ENCODE peak calls at places on chromosome 12, in six cellular contexts. One of them, this sample, is unnamed.

GRCh38 chr12:110067531-110067930 is 19.2 kb upstream of the C12orf76 start:
- DNase-seq in PC-9: no peak
- DNase-seq in WERI-Rb-1: no peak
- DNase-seq in tibial nerve: no peak
- DNase-seq in AG04450: no peak
- DNase-seq in kidney: no peak
- DNase-seq in this sample: no peak

GRCh38 chr12:124693356-124693755 is 125.9 kb upstream of the NCOR2 start:
- DNase-seq in PC-9: no peak
- DNase-seq in WERI-Rb-1: no peak
- DNase-seq in tibial nerve: no peak
- DNase-seq in AG04450: no peak
- DNase-seq in kidney: peak; percentile 59
- DNase-seq in this sample: no peak

GRCh38 chr12:100823988-100824387 is 29.4 kb downstream of the ANO4 start:
- DNase-seq in PC-9: no peak
- DNase-seq in WERI-Rb-1: no peak
- DNase-seq in tibial nerve: no peak
- DNase-seq in AG04450: no peak
- DNase-seq in kidney: no peak
- DNase-seq in this sample: no peak

GRCh38 chr12:104596128-104596799 is 139.5 kb downstream of the CHST11 start:
- DNase-seq in PC-9: no peak
- DNase-seq in WERI-Rb-1: no peak
- DNase-seq in tibial nerve: peak; percentile 52
- DNase-seq in AG04450: peak; percentile 62
- DNase-seq in kidney: no peak
- DNase-seq in this sample: no peak

GRCh38 chr12:121214855-121215745 is 5.2 kb downstream of the P2RX4 start:
- DNase-seq in PC-9: peak; percentile 38
- DNase-seq in WERI-Rb-1: no peak
- DNase-seq in tibial nerve: no peak
- DNase-seq in AG04450: peak; percentile 75
- DNase-seq in kidney: peak; percentile 37
- DNase-seq in this sample: peak; percentile 80

GRCh38 chr12:81300454-81300853 is 222.6 kb downstream of the ACSS3 start:
- DNase-seq in PC-9: no peak
- DNase-seq in WERI-Rb-1: no peak
- DNase-seq in tibial nerve: no peak
- DNase-seq in AG04450: no peak
- DNase-seq in kidney: no peak
- DNase-seq in this sample: no peak

GRCh38 chr12:119802472-119802871 is 74.6 kb downstream of the CIT start:
- DNase-seq in PC-9: no peak
- DNase-seq in WERI-Rb-1: no peak
- DNase-seq in tibial nerve: peak; percentile 41
- DNase-seq in AG04450: no peak
- DNase-seq in kidney: no peak
- DNase-seq in this sample: no peak

GRCh38 chr12:10304161-10304574 is 3.5 kb upstream of the KLRD1 start:
- DNase-seq in PC-9: no peak
- DNase-seq in WERI-Rb-1: no peak
- DNase-seq in tibial nerve: no peak
- DNase-seq in AG04450: peak; percentile 63
- DNase-seq in kidney: no peak
- DNase-seq in this sample: peak; percentile 78

GRCh38 chr12:62123721-62124203 is 136.4 kb upstream of the USP15 start:
- DNase-seq in PC-9: peak; percentile 15
- DNase-seq in WERI-Rb-1: peak; percentile 53
- DNase-seq in tibial nerve: peak; percentile 28
- DNase-seq in AG04450: peak; percentile 18
- DNase-seq in kidney: no peak
- DNase-seq in this sample: no peak

GRCh38 chr12:103020839-103021238 is 63.4 kb downstream of the ASCL1 start:
- DNase-seq in PC-9: no peak
- DNase-seq in WERI-Rb-1: no peak
- DNase-seq in tibial nerve: no peak
- DNase-seq in AG04450: no peak
- DNase-seq in kidney: no peak
- DNase-seq in this sample: no peak

GRCh38 chr12:30691122-30691879 is 4.4 kb downstream of the IPO8 start:
- DNase-seq in PC-9: peak; percentile 19
- DNase-seq in WERI-Rb-1: no peak
- DNase-seq in tibial nerve: peak; percentile 18
- DNase-seq in AG04450: no peak
- DNase-seq in kidney: no peak
- DNase-seq in this sample: no peak

GRCh38 chr12:30959110-30959710 is 32.7 kb downstream of the TSPAN11 start:
- DNase-seq in PC-9: no peak
- DNase-seq in WERI-Rb-1: no peak
- DNase-seq in tibial nerve: no peak
- DNase-seq in AG04450: no peak
- DNase-seq in kidney: peak; percentile 72
- DNase-seq in this sample: no peak

GRCh38 chr12:11886339-11886738 is 184.4 kb upstream of the BCL2L14 start:
- DNase-seq in PC-9: no peak
- DNase-seq in WERI-Rb-1: no peak
- DNase-seq in tibial nerve: no peak
- DNase-seq in AG04450: no peak
- DNase-seq in kidney: no peak
- DNase-seq in this sample: no peak

GRCh38 chr12:43655586-43655985 is 103.0 kb downstream of the PUS7L start:
- DNase-seq in PC-9: no peak
- DNase-seq in WERI-Rb-1: no peak
- DNase-seq in tibial nerve: no peak
- DNase-seq in AG04450: no peak
- DNase-seq in kidney: no peak
- DNase-seq in this sample: no peak

GRCh38 chr12:32197421-32197820 is 90.8 kb downstream of the BICD1 start:
- DNase-seq in PC-9: no peak
- DNase-seq in WERI-Rb-1: no peak
- DNase-seq in tibial nerve: no peak
- DNase-seq in AG04450: no peak
- DNase-seq in kidney: no peak
- DNase-seq in this sample: no peak

GRCh38 chr12:13941258-13942249 is 39.8 kb downstream of the GRIN2B start:
- DNase-seq in PC-9: peak; percentile 53
- DNase-seq in WERI-Rb-1: peak; percentile 70
- DNase-seq in tibial nerve: peak; percentile 13
- DNase-seq in AG04450: no peak
- DNase-seq in kidney: no peak
- DNase-seq in this sample: no peak

GRCh38 chr12:13187399-13187798 is 9.1 kb upstream of the EMP1 start:
- DNase-seq in PC-9: peak; percentile 60
- DNase-seq in WERI-Rb-1: no peak
- DNase-seq in tibial nerve: no peak
- DNase-seq in AG04450: peak; percentile 41
- DNase-seq in kidney: no peak
- DNase-seq in this sample: peak; percentile 65

GRCh38 chr12:16385779-16386646 is 38.6 kb downstream of the MGST1 start:
- DNase-seq in PC-9: no peak
- DNase-seq in WERI-Rb-1: peak; percentile 55
- DNase-seq in tibial nerve: peak; percentile 17
- DNase-seq in AG04450: peak; percentile 41
- DNase-seq in kidney: no peak
- DNase-seq in this sample: no peak

GRCh38 chr12:22332191-22332590 is 2.3 kb downstream of the ST8SIA1 start:
- DNase-seq in PC-9: no peak
- DNase-seq in WERI-Rb-1: no peak
- DNase-seq in tibial nerve: no peak
- DNase-seq in AG04450: no peak
- DNase-seq in kidney: no peak
- DNase-seq in this sample: no peak
- H3K9me3 ChIP-seq in PC-9: no peaks in the 10 kb centered on the region
- H3K9me3 ChIP-seq in WERI-Rb-1: no peaks in the 10 kb centered on the region
- H3K9me3 ChIP-seq in tibial nerve: no peaks in the 10 kb centered on the region
- H3K9me3 ChIP-seq in AG04450: no peaks in the 10 kb centered on the region
- H3K9me3 ChIP-seq in kidney: no peaks in the 10 kb centered on the region
- H3K9me3 ChIP-seq in this sample: peaks cover 4% of the 10 kb centered on the region

DNA sequence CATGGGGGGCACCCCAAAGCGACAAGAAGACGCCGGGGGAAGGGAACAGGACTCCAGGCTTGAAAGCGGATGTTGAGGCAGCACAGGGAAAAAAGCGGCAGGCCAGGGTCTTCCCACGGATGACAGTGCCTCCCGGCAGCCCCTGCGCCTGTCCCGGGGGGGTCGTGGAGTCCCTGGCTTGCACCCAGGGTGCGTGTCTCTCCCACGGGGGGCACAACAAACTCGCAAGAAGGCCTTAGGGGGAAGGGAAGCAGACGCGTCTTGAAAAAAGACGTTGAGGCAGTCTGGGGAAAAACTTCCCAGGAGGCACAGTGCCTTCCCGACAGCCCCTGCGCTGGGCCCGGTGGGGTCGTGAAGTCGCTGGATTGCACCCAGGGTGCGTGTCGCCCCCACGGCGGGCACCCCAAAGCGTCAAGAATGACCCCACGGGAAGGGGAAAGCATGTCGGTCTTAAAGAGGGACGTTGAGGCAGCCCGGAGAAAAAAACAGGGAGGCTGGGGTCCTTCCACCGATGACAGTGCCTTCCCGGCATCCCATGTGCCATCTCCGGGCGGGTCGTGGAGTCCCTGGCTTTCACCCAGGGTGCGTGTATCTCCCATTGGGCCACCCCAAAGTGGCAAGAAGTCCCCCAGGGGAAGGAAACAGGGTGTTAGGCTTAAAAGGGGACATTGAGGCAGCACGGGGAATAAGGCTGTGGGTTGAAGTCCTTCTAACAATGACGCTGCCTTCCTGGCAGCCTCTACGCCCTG is 159.9 kb upstream of the ALG10B start:
- DNase-seq in PC-9: no peak
- DNase-seq in WERI-Rb-1: no peak
- DNase-seq in tibial nerve: no peak
- DNase-seq in AG04450: no peak
- DNase-seq in kidney: no peak
- DNase-seq in this sample: no peak
- H3K9me3 ChIP-seq in PC-9: no peaks in the 10 kb centered on the region
- H3K9me3 ChIP-seq in WERI-Rb-1: no peaks in the 10 kb centered on the region
- H3K9me3 ChIP-seq in tibial nerve: no peaks in the 10 kb centered on the region
- H3K9me3 ChIP-seq in AG04450: peaks cover 100% of the 10 kb centered on the region
- H3K9me3 ChIP-seq in kidney: no peaks in the 10 kb centered on the region
- H3K9me3 ChIP-seq in this sample: peaks cover 6% of the 10 kb centered on the region

GRCh38 chr12:56863789-56864188 is 70.4 kb downstream of the SDR9C7 start:
- DNase-seq in PC-9: no peak
- DNase-seq in WERI-Rb-1: no peak
- DNase-seq in tibial nerve: no peak
- DNase-seq in AG04450: no peak
- DNase-seq in kidney: no peak
- DNase-seq in this sample: no peak

GRCh38 chr12:56862264-56862663 is 71.9 kb downstream of the SDR9C7 start:
- DNase-seq in PC-9: no peak
- DNase-seq in WERI-Rb-1: no peak
- DNase-seq in tibial nerve: no peak
- DNase-seq in AG04450: no peak
- DNase-seq in kidney: no peak
- DNase-seq in this sample: no peak

GRCh38 chr12:56866493-56866892 is 67.7 kb downstream of the SDR9C7 start:
- DNase-seq in PC-9: no peak
- DNase-seq in WERI-Rb-1: no peak
- DNase-seq in tibial nerve: no peak
- DNase-seq in AG04450: no peak
- DNase-seq in kidney: no peak
- DNase-seq in this sample: no peak

GRCh38 chr12:56867216-56867615 is 67.0 kb downstream of the SDR9C7 start:
- DNase-seq in PC-9: no peak
- DNase-seq in WERI-Rb-1: no peak
- DNase-seq in tibial nerve: no peak
- DNase-seq in AG04450: no peak
- DNase-seq in kidney: no peak
- DNase-seq in this sample: no peak

GRCh38 chr12:56864318-56864717 is 69.9 kb downstream of the SDR9C7 start:
- DNase-seq in PC-9: no peak
- DNase-seq in WERI-Rb-1: no peak
- DNase-seq in tibial nerve: no peak
- DNase-seq in AG04450: no peak
- DNase-seq in kidney: no peak
- DNase-seq in this sample: no peak
- H3K9me3 ChIP-seq in PC-9: peaks cover 20% of the 10 kb centered on the region
- H3K9me3 ChIP-seq in WERI-Rb-1: peaks cover 33% of the 10 kb centered on the region
- H3K9me3 ChIP-seq in tibial nerve: no peaks in the 10 kb centered on the region
- H3K9me3 ChIP-seq in AG04450: peaks cover 13% of the 10 kb centered on the region
- H3K9me3 ChIP-seq in kidney: peaks cover 3% of the 10 kb centered on the region
- H3K9me3 ChIP-seq in this sample: peaks cover 29% of the 10 kb centered on the region

GRCh38 chr12:65526311-65526710 is 247.8 kb downstream of the MSRB3 start:
- DNase-seq in PC-9: no peak
- DNase-seq in WERI-Rb-1: no peak
- DNase-seq in tibial nerve: no peak
- DNase-seq in AG04450: no peak
- DNase-seq in kidney: no peak
- DNase-seq in this sample: no peak

GRCh38 chr12:65524666-65525065 is 246.2 kb downstream of the MSRB3 start:
- DNase-seq in PC-9: no peak
- DNase-seq in WERI-Rb-1: no peak
- DNase-seq in tibial nerve: no peak
- DNase-seq in AG04450: no peak
- DNase-seq in kidney: no peak
- DNase-seq in this sample: no peak

GRCh38 chr12:65525501-65526141 is 247.1 kb downstream of the MSRB3 start:
- DNase-seq in PC-9: no peak
- DNase-seq in WERI-Rb-1: no peak
- DNase-seq in tibial nerve: no peak
- DNase-seq in AG04450: no peak
- DNase-seq in kidney: no peak
- DNase-seq in this sample: peak; percentile 50

GRCh38 chr12:65520658-65521057 is 242.2 kb downstream of the MSRB3 start:
- DNase-seq in PC-9: no peak
- DNase-seq in WERI-Rb-1: no peak
- DNase-seq in tibial nerve: no peak
- DNase-seq in AG04450: no peak
- DNase-seq in kidney: no peak
- DNase-seq in this sample: no peak

DNA sequence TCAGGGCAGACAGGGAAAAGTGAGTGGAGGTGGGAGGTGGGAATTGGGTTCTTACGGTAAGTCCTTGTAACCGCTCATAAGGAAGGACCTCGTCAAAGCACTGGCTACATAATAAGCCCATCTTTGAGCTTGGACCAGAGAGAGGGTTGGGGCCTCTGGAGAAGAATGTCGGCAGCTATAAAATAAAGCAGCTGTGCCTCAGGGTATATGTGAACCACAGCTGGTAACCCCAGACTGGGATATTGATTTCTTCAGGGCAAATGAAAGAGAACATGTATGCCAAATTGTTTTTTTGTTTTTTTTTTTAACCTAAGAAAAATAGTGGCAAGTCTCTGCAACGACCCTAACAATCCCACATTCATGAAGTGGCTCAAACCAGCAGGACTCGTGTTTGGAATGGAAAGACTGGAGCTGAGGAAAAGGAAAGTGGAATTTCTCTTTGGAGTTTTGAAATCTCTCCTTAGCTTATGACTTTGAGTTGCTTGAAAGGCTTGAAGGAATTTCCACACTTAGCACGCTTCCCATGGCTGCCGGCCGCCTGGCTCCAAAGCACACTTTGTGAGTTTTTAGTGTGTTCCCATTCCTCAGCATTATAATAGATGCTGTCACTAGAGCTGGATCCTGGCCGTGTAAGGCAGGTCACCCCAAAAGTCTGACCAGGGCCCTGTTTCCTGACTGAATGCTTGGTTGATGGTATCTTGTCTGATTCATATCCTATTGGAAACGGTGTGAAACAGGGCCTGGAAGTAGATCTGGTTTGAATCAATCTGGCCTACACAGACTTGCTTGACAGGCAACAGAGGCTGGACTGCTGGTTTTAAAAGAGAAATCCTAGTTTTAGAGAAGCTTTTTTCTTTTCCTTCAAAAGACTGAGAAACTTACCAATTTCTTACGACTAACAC is 244.7 kb downstream of the MSRB3 start:
- DNase-seq in PC-9: no peak
- DNase-seq in WERI-Rb-1: no peak
- DNase-seq in tibial nerve: no peak
- DNase-seq in AG04450: no peak
- DNase-seq in kidney: peak; percentile 76
- DNase-seq in this sample: no peak
- H3K9me3 ChIP-seq in PC-9: no peaks in the 10 kb centered on the region
- H3K9me3 ChIP-seq in WERI-Rb-1: no peaks in the 10 kb centered on the region
- H3K9me3 ChIP-seq in tibial nerve: no peaks in the 10 kb centered on the region
- H3K9me3 ChIP-seq in AG04450: no peaks in the 10 kb centered on the region
- H3K9me3 ChIP-seq in kidney: no peaks in the 10 kb centered on the region
- H3K9me3 ChIP-seq in this sample: peaks cover 3% of the 10 kb centered on the region

This sample was measured in SJSA1.